ENCODE peak calls at places on chromosome 11, in four cellular contexts. One of them, this sample, is unnamed.

GRCh38 chr11:15406952-15407351 is 292.2 kb downstream of the INSC start:
- DNase-seq in posterior cingulate gyrus: no peak
- DNase-seq in SW480: no peak
- DNase-seq in HFFc6: no peak
- DNase-seq in this sample: no peak

GRCh38 chr11:45856044-45856468 is 8.8 kb downstream of the CRY2 start:
- DNase-seq in posterior cingulate gyrus: no peak
- DNase-seq in SW480: no peak
- DNase-seq in HFFc6: no peak
- DNase-seq in this sample: no peak

GRCh38 chr11:79648766-79649545 is 208.1 kb upstream of the TENM4 start:
- DNase-seq in posterior cingulate gyrus: no peak
- DNase-seq in SW480: no peak
- DNase-seq in HFFc6: no peak
- DNase-seq in this sample: no peak

GRCh38 chr11:15119826-15120225 is 5.1 kb downstream of the INSC start:
- DNase-seq in posterior cingulate gyrus: no peak
- DNase-seq in SW480: no peak
- DNase-seq in HFFc6: no peak
- DNase-seq in this sample: no peak

GRCh38 chr11:82577246-82577645 is 156.4 kb downstream of the FAM181B start:
- DNase-seq in posterior cingulate gyrus: no peak
- DNase-seq in SW480: no peak
- DNase-seq in HFFc6: no peak
- DNase-seq in this sample: no peak

GRCh38 chr11:28259177-28259843 is 151.1 kb downstream of the METTL15 start:
- DNase-seq in posterior cingulate gyrus: no peak
- DNase-seq in SW480: no peak
- DNase-seq in HFFc6: no peak
- DNase-seq in this sample: no peak

GRCh38 chr11:121231576-121232278 is 60.8 kb upstream of the SC5D start:
- DNase-seq in posterior cingulate gyrus: no peak
- DNase-seq in SW480: no peak
- DNase-seq in HFFc6: no peak
- DNase-seq in this sample: no peak

GRCh38 chr11:75635009-75635909 is 33.6 kb downstream of the MAP6 start:
- DNase-seq in posterior cingulate gyrus: no peak
- DNase-seq in SW480: no peak
- DNase-seq in HFFc6: no peak
- DNase-seq in this sample: no peak

GRCh38 chr11:61645179-61645868 is 34.9 kb upstream of the DAGLA start:
- DNase-seq in posterior cingulate gyrus: no peak
- DNase-seq in SW480: no peak
- DNase-seq in HFFc6: no peak
- DNase-seq in this sample: no peak

GRCh38 chr11:88246680-88247079 is 71.4 kb upstream of the RAB38 start:
- DNase-seq in posterior cingulate gyrus: no peak
- DNase-seq in SW480: no peak
- DNase-seq in HFFc6: peak
- DNase-seq in this sample: no peak

GRCh38 chr11:12137938-12138731 is 27.7 kb downstream of the MICAL2 start:
- DNase-seq in posterior cingulate gyrus: peak
- DNase-seq in SW480: no peak
- DNase-seq in HFFc6: peak
- DNase-seq in this sample: no peak

GRCh38 chr11:29802522-29802921 is 214.3 kb downstream of the KCNA4 start:
- DNase-seq in posterior cingulate gyrus: no peak
- DNase-seq in SW480: no peak
- DNase-seq in HFFc6: no peak
- DNase-seq in this sample: no peak